ENCODE peak calls at places on chromosomes 6 and 20, in ten cellular contexts. S is heart right ventricle, Z is colonic mucosa, U is stomach, I is PC-3, F is adrenal gland, Y is transverse colon, T is mucosa of descending colon, L is H1, Q is esophagus muscularis mucosa. R is an unnamed sample.

GRCh38 chr6:111808493-111808892 is 64.8 kb downstream of the FYN start:
- DNase-seq in S (no peak), Z (no peak), U (no peak), I (no peak), F (no peak), Y (no peak), T (no peak), L (no peak), Q (no peak), R (no peak)

GRCh38 chr6:352896-353470 is 38.6 kb upstream of the IRF4 start:
- DNase-seq in S (no peak), Z (no peak), U (no peak), I (no peak), F (no peak), Y (no peak), T (no peak), L (no peak), Q (no peak), R (no peak)

GRCh38 chr20:3889489-3890409 is 562 bp downstream of the PANK2 start:
- DNase-seq in S (peak; percentile 40), Z (peak; percentile 63), U (peak; percentile 40), I (peak; percentile 27), F (peak; percentile 39), Y (peak; percentile 50), T (peak; percentile 79), L (peak; percentile 53), Q (no peak), R (peak; percentile 62)

GRCh38 chr20:47610247-47610944 is 108.7 kb downstream of the NCOA3 start:
- DNase-seq in S (peak; percentile 61), Z (no peak), U (peak; percentile 53), I (peak; percentile 81), F (peak; percentile 70), Y (peak; percentile 44), T (no peak), L (no peak), Q (no peak), R (peak; percentile 22)

GRCh38 chr20:46582648-46583047 is 32.2 kb upstream of the OCSTAMP start:
- DNase-seq in S (no peak), Z (no peak), U (no peak), I (no peak), F (no peak), Y (no peak), T (no peak), L (no peak), Q (no peak), R (no peak)

GRCh38 chr6:37620519-37620918 is 77.2 kb downstream of the MDGA1 start:
- DNase-seq in S (no peak), Z (no peak), U (no peak), I (no peak), F (no peak), Y (peak; percentile 12), T (no peak), L (no peak), Q (no peak), R (no peak)

GRCh38 chr6:109736273-109737031 is 45.4 kb downstream of the FIG4 start:
- DNase-seq in S (no peak), Z (no peak), U (no peak), I (no peak), F (no peak), Y (no peak), T (no peak), L (no peak), Q (no peak), R (no peak)

GRCh38 chr6:26339612-26340011 is 25.4 kb upstream of the BTN3A2 start:
- DNase-seq in S (no peak), Z (no peak), U (no peak), I (no peak), F (no peak), Y (no peak), T (no peak), L (no peak), Q (no peak), R (no peak)

GRCh38 chr20:43723735-43724134 is 3.1 kb downstream of the GTSF1L start:
- DNase-seq in S (no peak), Z (no peak), U (no peak), I (no peak), F (no peak), Y (no peak), T (no peak), L (no peak), Q (no peak), R (no peak)

GRCh38 chr20:43725666-43726065 is 1.1 kb downstream of the GTSF1L start:
- DNase-seq in S (no peak), Z (no peak), U (no peak), I (no peak), F (no peak), Y (no peak), T (no peak), L (no peak), Q (no peak), R (no peak)

GRCh38 chr20:43723194-43723593 is 3.6 kb downstream of the GTSF1L start:
- DNase-seq in S (no peak), Z (no peak), U (no peak), I (no peak), F (no peak), Y (no peak), T (no peak), L (no peak), Q (no peak), R (no peak)

GRCh38 chr20:43726333-43726732 is 469 bp downstream of the GTSF1L start:
- DNase-seq in S (no peak), Z (no peak), U (no peak), I (no peak), F (no peak), Y (no peak), T (no peak), L (no peak), Q (no peak), R (no peak)

DNA sequence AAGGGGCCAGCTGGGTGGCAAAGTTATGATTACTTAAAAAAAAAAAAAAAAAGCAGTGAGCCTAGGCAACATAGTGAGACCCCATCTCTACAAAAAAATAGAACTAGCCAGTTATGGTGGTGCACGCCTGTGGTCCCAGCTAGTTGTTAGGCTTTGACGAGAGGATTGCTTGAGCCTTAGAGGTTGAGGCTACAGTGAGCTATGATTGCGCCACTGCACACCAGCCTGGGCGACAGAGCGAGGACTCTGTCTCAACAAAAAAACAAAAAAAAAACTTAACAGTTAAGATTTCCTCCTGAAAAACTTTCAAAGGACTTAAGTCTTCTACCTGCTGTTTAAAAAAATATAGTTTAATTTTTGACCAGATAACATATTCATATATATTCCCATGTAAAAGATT is 2.4 kb downstream of the GTSF1L start:
- DNase-seq in S (no peak), Z (no peak), U (no peak), I (no peak), F (no peak), Y (no peak), T (no peak), L (no peak), Q (no peak), R (no peak)
- H3K4me1 ChIP-seq in S (no peaks in the 10 kb centered on the region), Z (no peaks in the 10 kb centered on the region), U (no peaks in the 10 kb centered on the region), I (peaks cover 25% of the 10 kb centered on the region), F (no peaks in the 10 kb centered on the region), Y (peaks cover 12% of the 10 kb centered on the region), T (peaks cover 4% of the 10 kb centered on the region), L (peaks cover 5% of the 10 kb centered on the region), Q (no peaks in the 10 kb centered on the region), R (no peaks in the 10 kb centered on the region)

DNA sequence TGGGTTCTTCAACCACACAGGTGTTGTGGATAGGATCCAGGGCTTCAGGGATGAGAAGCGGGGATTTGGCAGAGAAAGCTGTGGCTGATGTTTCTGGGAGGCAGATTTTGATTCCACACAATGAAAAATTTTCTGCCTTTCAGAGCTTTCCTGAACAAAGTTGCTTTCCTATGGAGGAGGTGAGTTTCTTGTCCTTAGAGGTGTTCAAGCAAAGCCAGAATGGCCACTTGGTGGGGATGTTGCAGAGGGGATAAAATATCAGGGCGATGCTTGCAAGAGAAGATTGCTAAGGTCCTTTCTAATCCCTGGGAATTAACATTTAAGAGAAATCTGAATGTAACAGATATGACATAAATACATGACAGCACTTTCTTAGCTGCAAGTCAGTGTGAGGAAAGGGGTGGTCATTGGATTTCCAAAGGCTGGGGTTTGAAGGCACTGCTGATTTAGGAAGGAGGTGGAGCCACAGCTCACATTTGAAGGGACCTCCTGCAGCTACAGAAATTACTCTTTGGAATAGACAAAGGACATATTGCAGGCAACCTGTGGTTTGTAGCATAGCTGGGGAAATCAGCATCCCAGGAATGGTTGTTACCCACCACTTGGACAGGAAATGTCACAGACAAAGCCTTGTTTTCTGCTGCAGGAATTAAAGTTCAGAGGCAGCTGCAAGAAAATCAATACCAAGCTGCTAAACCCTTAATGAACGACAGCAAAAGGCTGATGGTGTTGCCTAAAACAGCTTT is 271.1 kb upstream of the CHD6 start:
- DNase-seq in S (no peak), Z (no peak), U (no peak), I (peak; percentile 29), F (no peak), Y (no peak), T (no peak), L (no peak), Q (peak; percentile 55), R (peak; percentile 22)
- TF ChIP-seq CTCF in S (no peak), Z (no peak), U (no peak), I (peak; percentile 15), F (no peak), Y (no peak), T (no peak), L (peak; percentile 38), Q (peak; percentile 15), R (no peak)

DNA sequence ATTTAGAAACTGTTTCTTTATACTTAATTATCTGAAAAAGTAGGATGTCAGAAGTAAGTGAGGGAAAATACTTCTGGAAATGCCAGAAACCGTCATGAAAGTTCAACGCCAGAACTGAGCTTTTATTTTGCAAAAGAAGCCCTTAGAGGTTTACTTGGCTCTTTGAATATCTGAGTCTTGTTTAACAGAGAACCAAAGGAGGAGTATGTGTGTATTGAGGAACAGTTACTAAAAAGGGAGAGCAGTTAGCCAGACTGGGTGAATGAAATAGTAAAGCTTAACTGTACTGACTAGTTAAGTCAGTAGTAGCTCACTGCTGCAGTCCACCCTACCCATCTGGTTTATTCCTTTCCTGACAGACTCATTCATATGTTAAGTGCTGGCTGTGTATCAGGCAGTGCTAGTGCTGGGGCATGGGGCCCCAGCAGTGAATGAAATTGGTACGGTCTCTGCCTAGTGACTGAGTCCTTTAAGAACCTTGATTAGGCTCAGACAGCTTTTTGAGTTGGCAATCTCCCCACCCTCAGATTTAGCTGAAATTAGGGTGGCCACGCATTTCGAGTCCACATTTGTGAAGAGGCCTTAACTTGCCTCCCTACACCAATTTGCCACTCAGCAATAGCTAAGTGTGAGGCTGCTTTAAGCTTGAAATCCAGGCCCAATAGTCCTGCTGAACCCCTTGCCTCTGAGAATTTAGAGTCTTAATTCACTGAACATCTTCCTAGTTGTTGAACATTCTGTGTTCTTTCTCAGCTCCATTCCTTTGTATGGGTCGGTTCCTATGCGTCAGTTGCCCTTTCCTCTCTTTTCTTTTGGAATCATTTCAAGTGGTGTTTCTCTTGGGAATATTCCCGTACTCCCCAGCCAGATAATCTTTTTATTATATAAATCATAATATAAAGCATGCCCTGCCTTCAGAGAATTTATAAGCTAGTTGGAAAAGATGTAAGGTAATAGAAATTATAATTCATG is 20.2 kb downstream of the MAP3K4 start:
- DNase-seq in S (no peak), Z (no peak), U (no peak), I (no peak), F (no peak), Y (no peak), T (no peak), L (no peak), Q (no peak), R (no peak)
- H3K4me3 ChIP-seq in S (peak overlapping the region; percentile 0), Z (no peak overlapping the region), U (no peak overlapping the region), I (no peak overlapping the region), F (no peak overlapping the region), Y (no peak overlapping the region), T (no peak overlapping the region), L (no peak overlapping the region), Q (no peak overlapping the region), R (no peak overlapping the region)

DNA sequence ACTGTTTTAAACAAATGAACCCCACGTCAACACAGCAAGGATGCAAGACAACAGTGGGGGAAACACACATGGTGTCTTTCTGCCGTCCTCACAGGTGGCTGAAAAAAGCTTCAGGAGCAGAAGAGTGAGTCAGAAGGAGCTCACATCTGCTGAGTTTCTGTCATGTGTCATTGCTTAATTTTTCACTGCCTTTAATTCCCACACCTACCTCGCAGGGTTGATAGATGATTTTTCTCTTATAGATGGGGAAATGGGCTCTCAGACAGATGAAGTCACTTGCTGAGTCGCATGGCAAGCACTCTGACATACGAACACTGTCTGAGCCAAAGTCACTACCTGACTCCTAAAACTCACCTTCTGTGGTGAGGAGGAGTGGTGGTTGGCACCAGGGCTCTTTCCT is 28.3 kb upstream of the CARMIL1 start:
- DNase-seq in S (no peak), Z (no peak), U (no peak), I (peak; percentile 33), F (no peak), Y (no peak), T (no peak), L (no peak), Q (no peak), R (no peak)
- H3K4me1 ChIP-seq in S (no peaks in the 10 kb centered on the region), Z (no peaks in the 10 kb centered on the region), U (no peaks in the 10 kb centered on the region), I (peaks cover 12% of the 10 kb centered on the region), F (no peaks in the 10 kb centered on the region), Y (no peaks in the 10 kb centered on the region), T (no peaks in the 10 kb centered on the region), L (no peaks in the 10 kb centered on the region), Q (no peaks in the 10 kb centered on the region), R (no peaks in the 10 kb centered on the region)